ENCODE peak calls at places on chromosome 18, in six cellular contexts. F is GM06990, Q is cardiac fibroblast, I is astrocyte of the spinal cord, Y is heart left ventricle, T is cardiac muscle cell. D is an unnamed sample.

GRCh38 chr18:76351961-76352581 is 143.0 kb downstream of the ZNF516 start:
- DNase-seq in F (no peak), Q (peak), I (peak), Y (no peak), T (peak), D (peak)

GRCh38 chr18:55153346-55153745 is 194.1 kb upstream of the CCDC68 start:
- DNase-seq in F (no peak), Q (no peak), I (no peak), Y (no peak), T (no peak), D (no peak)

GRCh38 chr18:77115461-77115907 is 17.1 kb downstream of the MBP start:
- DNase-seq in F (no peak), Q (no peak), I (no peak), Y (no peak), T (no peak), D (no peak)

GRCh38 chr18:30787410-30787809 is 255.1 kb downstream of the DSC3 start:
- DNase-seq in F (no peak), Q (no peak), I (no peak), Y (no peak), T (no peak), D (no peak)

GRCh38 chr18:10381951-10382350 is 72.5 kb upstream of the APCDD1 start:
- DNase-seq in F (no peak), Q (no peak), I (no peak), Y (no peak), T (no peak), D (no peak)

GRCh38 chr18:11518788-11519685 is 90.4 kb upstream of the SLC35G4 start:
- DNase-seq in F (peak), Q (peak), I (peak), Y (peak), T (peak), D (no peak)

GRCh38 chr18:66971951-66972350 is 368.1 kb upstream of the CDH19 start:
- DNase-seq in F (no peak), Q (no peak), I (no peak), Y (no peak), T (no peak), D (no peak)

GRCh38 chr18:59265246-59266018 is 7.8 kb downstream of the RAX start:
- DNase-seq in F (no peak), Q (no peak), I (no peak), Y (no peak), T (peak), D (no peak)

GRCh38 chr18:3451166-3451988 is 1.4 kb downstream of the TGIF1 start:
- DNase-seq in F (peak), Q (peak), I (peak), Y (peak), T (peak), D (peak)

GRCh38 chr18:61658431-61658830 is 234.4 kb downstream of the RNF152 start:
- DNase-seq in F (no peak), Q (no peak), I (no peak), Y (no peak), T (no peak), D (no peak)

GRCh38 chr18:2657788-2658458 is 2.4 kb downstream of the SMCHD1 start:
- DNase-seq in F (no peak), Q (peak), I (peak), Y (no peak), T (peak), D (peak)

GRCh38 chr18:57466745-57467144 is 31.6 kb downstream of the ONECUT2 start:
- DNase-seq in F (no peak), Q (no peak), I (no peak), Y (no peak), T (no peak), D (no peak)

GRCh38 chr18:23257686-23258565 is 122.6 kb downstream of the CABLES1 start:
- DNase-seq in F (no peak), Q (peak), I (peak), Y (no peak), T (peak), D (no peak)

GRCh38 chr18:33839452-33840225 is 261.6 kb downstream of the ASXL3 start:
- DNase-seq in F (peak), Q (peak), I (peak), Y (no peak), T (peak), D (peak)

GRCh38 chr18:32802606-32803451 is 30.0 kb upstream of the KLHL14 start:
- DNase-seq in F (no peak), Q (no peak), I (no peak), Y (no peak), T (no peak), D (no peak)

GRCh38 chr18:46099463-46099862 is 1.4 kb upstream of the ATP5F1A start:
- DNase-seq in F (no peak), Q (no peak), I (no peak), Y (no peak), T (no peak), D (no peak)

GRCh38 chr18:46109386-46109785 is 5.2 kb downstream of the HAUS1 start:
- DNase-seq in F (no peak), Q (no peak), I (no peak), Y (no peak), T (no peak), D (no peak)

GRCh38 chr18:46098616-46098933 is 479 bp upstream of the ATP5F1A start:
- DNase-seq in F (no peak), Q (no peak), I (no peak), Y (no peak), T (no peak), D (no peak)

DNA sequence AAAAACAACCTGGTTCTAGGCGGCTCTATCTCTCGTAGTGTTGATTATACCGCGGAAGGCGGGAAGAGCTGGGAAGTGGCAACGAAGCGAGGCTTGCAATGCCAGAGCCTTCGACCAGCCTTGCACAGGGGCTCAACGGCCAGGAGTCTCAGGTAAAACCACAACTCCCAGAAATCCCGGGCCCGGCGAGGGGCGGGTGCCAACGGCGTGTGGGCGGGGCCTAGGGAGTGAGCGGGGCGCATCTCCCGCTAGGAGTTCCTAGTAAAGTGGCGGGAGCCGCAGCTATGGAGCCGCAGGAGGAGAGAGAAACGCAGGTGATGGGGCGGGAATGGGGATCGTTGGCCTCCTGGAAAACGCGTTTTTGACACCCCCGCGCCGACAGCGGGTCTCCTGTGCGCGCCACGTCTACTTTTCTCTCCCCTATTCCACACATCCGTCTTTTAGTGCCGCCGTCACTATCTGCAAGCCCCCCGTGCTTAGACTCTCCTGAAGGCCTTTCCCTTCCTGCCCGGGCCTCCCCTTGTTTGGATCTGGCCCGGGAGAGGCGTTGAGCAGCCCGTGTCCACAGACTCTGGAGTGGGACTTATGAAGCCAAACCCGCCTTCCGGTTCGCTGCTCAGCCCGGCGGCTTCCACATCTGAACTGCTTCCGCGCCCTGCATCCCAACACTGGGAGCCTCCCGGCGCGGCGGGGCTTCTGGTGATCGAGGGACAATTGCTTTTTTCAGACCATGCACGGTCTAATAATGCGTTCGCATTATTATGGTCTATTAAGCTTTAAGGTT is at the start of gene HAUS1:
- DNase-seq in F (peak), Q (peak), I (peak), Y (peak), T (peak), D (peak)
- TF ChIP-seq CTCF in F (no peak), Q (no peak), I (no peak), Y (no peak), T (no peak), D (no peak)

GRCh38 chr18:63131944-63132818 is 187.4 kb downstream of the BCL2 start:
- DNase-seq in F (no peak), Q (no peak), I (no peak), Y (no peak), T (no peak), D (no peak)

GRCh38 chr18:63128242-63128967 is 191.2 kb downstream of the BCL2 start:
- DNase-seq in F (no peak), Q (no peak), I (no peak), Y (no peak), T (no peak), D (no peak)

GRCh38 chr18:63132819-63133200 is 186.8 kb downstream of the BCL2 start:
- DNase-seq in F (no peak), Q (no peak), I (no peak), Y (no peak), T (no peak), D (no peak)

GRCh38 chr18:63130176-63130575 is 189.4 kb downstream of the BCL2 start:
- DNase-seq in F (no peak), Q (no peak), I (no peak), Y (no peak), T (no peak), D (no peak)

DNA sequence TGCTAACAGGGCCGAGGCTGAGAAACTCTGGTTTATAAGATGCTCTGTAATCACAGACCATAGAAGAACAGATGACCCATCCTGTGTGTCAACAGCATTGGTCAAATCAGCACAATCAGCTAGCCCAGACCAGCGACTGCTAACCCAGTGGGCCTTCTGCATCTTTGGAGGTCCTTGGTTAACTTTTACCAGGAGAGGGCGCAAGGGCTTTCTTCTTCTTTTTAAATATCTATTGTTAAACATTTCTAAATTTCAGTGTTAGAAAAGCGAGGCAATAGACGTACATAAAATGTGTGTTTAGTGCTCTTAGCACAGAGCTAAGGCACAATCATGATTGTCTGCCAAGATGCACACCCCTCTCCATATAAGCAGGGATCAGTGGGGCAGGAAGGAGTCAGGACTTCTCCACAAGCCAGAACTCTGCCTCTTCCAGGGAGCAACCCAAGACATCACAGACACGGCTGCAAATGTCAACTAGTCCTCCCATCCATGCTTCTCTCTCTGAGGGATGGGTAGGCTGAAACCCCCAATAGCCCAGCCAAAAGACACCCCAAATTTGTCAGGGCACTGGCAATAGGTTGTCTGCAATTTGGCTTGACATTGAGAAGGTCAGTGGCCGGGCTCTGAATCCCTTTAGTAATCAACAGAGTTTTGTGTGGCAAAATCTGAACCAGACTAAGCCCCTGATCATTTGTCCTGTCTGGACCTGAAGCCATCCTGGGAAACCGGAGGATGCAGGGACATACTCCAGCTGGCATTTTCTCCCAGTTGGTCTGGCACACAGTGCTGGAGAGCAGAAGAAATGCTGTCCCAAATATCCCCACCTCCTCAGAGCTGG is 188.2 kb downstream of the BCL2 start:
- DNase-seq in F (no peak), Q (peak), I (peak), Y (no peak), T (peak), D (peak)
- H3K4me3 ChIP-seq in F (no peak), Q (no peak), I (no peak), Y (no peak), T (no peak), D (no peak)

GRCh38 chr18:75113455-75113854 is 95.5 kb downstream of the PTGR3 start:
- DNase-seq in F (no peak), Q (no peak), I (no peak), Y (no peak), T (no peak), D (no peak)

GRCh38 chr18:75116809-75117208 is 92.1 kb downstream of the PTGR3 start:
- DNase-seq in F (no peak), Q (no peak), I (no peak), Y (no peak), T (no peak), D (no peak)

GRCh38 chr18:75112486-75113096 is 96.3 kb downstream of the PTGR3 start:
- DNase-seq in F (no peak), Q (no peak), I (no peak), Y (no peak), T (no peak), D (no peak)

GRCh38 chr18:75114231-75114630 is 94.7 kb downstream of the PTGR3 start:
- DNase-seq in F (no peak), Q (no peak), I (no peak), Y (no peak), T (no peak), D (no peak)

GRCh38 chr18:75115514-75115913 is 93.4 kb downstream of the PTGR3 start:
- DNase-seq in F (no peak), Q (no peak), I (no peak), Y (no peak), T (no peak), D (no peak)
- TF ChIP-seq CTCF in F (no peak), Q (no peak), I (no peak), Y (no peak), T (no peak), D (no peak)

GRCh38 chr18:65359479-65359878 is 391.3 kb upstream of the CDH7 start:
- DNase-seq in F (no peak), Q (no peak), I (no peak), Y (no peak), T (no peak), D (no peak)
- H3K4me3 ChIP-seq in F (no peak), Q (no peak), I (no peak), Y (no peak), T (no peak), D (no peak)

D was measured in astrocyte of the cerebellum.